ENCODE peak calls at places on chromosomes 4 and X, in six cellular contexts. One of them, this sample, is unnamed.

GRCh38 chr4:82784615-82785247 is 13.9 kb downstream of the SCD5 start:
- DNase-seq in activated naive CD4-positive, alpha-beta T cell: no peak
- DNase-seq in endodermal cell: peak; percentile 62
- DNase-seq in kidney epithelial cell: no peak
- DNase-seq in head of caudate nucleus: no peak
- DNase-seq in EL: peak; percentile 73
- DNase-seq in this sample: no peak

GRCh38 chrX:135384161-135384836 is 37.4 kb upstream of the SMIM10L2A start:
- DNase-seq in EL: no peak
- DNase-seq in head of caudate nucleus: no peak
- DNase-seq in kidney epithelial cell: no peak
- DNase-seq in activated naive CD4-positive, alpha-beta T cell: no peak
- DNase-seq in endodermal cell: no peak
- DNase-seq in this sample: no peak

GRCh38 chrX:112834016-112834855 is 6.4 kb downstream of the AMOT start:
- DNase-seq in head of caudate nucleus: no peak
- DNase-seq in endodermal cell: no peak
- DNase-seq in kidney epithelial cell: no peak
- DNase-seq in EL: no peak
- DNase-seq in activated naive CD4-positive, alpha-beta T cell: no peak
- DNase-seq in this sample: no peak

GRCh38 chr4:31234494-31234893 is 514.3 kb downstream of the PCDH7 start:
- DNase-seq in activated naive CD4-positive, alpha-beta T cell: no peak
- DNase-seq in head of caudate nucleus: no peak
- DNase-seq in kidney epithelial cell: no peak
- DNase-seq in endodermal cell: peak; percentile 46
- DNase-seq in EL: peak; percentile 11
- DNase-seq in this sample: no peak

GRCh38 chrX:118254611-118255010 is 91.3 kb upstream of the WDR44 start:
- DNase-seq in endodermal cell: peak; percentile 84
- DNase-seq in kidney epithelial cell: peak; percentile 12
- DNase-seq in activated naive CD4-positive, alpha-beta T cell: no peak
- DNase-seq in head of caudate nucleus: peak; percentile 57
- DNase-seq in EL: peak; percentile 29
- DNase-seq in this sample: no peak

GRCh38 chrX:75301060-75301459 is 27.2 kb downstream of the UPRT start:
- DNase-seq in endodermal cell: no peak
- DNase-seq in activated naive CD4-positive, alpha-beta T cell: no peak
- DNase-seq in kidney epithelial cell: no peak
- DNase-seq in head of caudate nucleus: no peak
- DNase-seq in EL: no peak
- DNase-seq in this sample: no peak

GRCh38 chrX:72498782-72499181 is 73.9 kb downstream of the HDAC8 start:
- DNase-seq in activated naive CD4-positive, alpha-beta T cell: no peak
- DNase-seq in kidney epithelial cell: no peak
- DNase-seq in endodermal cell: peak; percentile 42
- DNase-seq in EL: no peak
- DNase-seq in head of caudate nucleus: no peak
- DNase-seq in this sample: no peak

GRCh38 chr4:76091052-76091451 is 16.5 kb downstream of the ART3 start:
- DNase-seq in EL: no peak
- DNase-seq in kidney epithelial cell: no peak
- DNase-seq in endodermal cell: no peak
- DNase-seq in activated naive CD4-positive, alpha-beta T cell: no peak
- DNase-seq in head of caudate nucleus: no peak
- DNase-seq in this sample: no peak

GRCh38 chr4:182427530-182427929 is 184.3 kb downstream of the TENM3 start:
- DNase-seq in head of caudate nucleus: no peak
- DNase-seq in EL: no peak
- DNase-seq in activated naive CD4-positive, alpha-beta T cell: no peak
- DNase-seq in kidney epithelial cell: no peak
- DNase-seq in endodermal cell: no peak
- DNase-seq in this sample: no peak

GRCh38 chr4:86019906-86020305 is 339.9 kb downstream of the MAPK10 start:
- DNase-seq in kidney epithelial cell: no peak
- DNase-seq in activated naive CD4-positive, alpha-beta T cell: no peak
- DNase-seq in head of caudate nucleus: no peak
- DNase-seq in EL: no peak
- DNase-seq in endodermal cell: no peak
- DNase-seq in this sample: no peak

GRCh38 chr4:10093273-10093621 is 23.4 kb downstream of the WDR1 start:
- DNase-seq in head of caudate nucleus: no peak
- DNase-seq in activated naive CD4-positive, alpha-beta T cell: no peak
- DNase-seq in EL: no peak
- DNase-seq in kidney epithelial cell: no peak
- DNase-seq in endodermal cell: no peak
- DNase-seq in this sample: no peak

GRCh38 chr4:44538534-44538933 is 89.9 kb upstream of the KCTD8 start:
- DNase-seq in activated naive CD4-positive, alpha-beta T cell: no peak
- DNase-seq in head of caudate nucleus: no peak
- DNase-seq in kidney epithelial cell: no peak
- DNase-seq in endodermal cell: no peak
- DNase-seq in EL: no peak
- DNase-seq in this sample: no peak

GRCh38 chr4:119537586-119537985 is 91.0 kb downstream of the PDE5A start:
- DNase-seq in activated naive CD4-positive, alpha-beta T cell: no peak
- DNase-seq in head of caudate nucleus: no peak
- DNase-seq in kidney epithelial cell: no peak
- DNase-seq in EL: no peak
- DNase-seq in endodermal cell: no peak
- DNase-seq in this sample: no peak

GRCh38 chr4:180827610-180828009 is 1415.6 kb upstream of the TENM3 start:
- DNase-seq in head of caudate nucleus: peak; percentile 17
- DNase-seq in endodermal cell: peak; percentile 43
- DNase-seq in activated naive CD4-positive, alpha-beta T cell: no peak
- DNase-seq in kidney epithelial cell: no peak
- DNase-seq in EL: no peak
- DNase-seq in this sample: no peak

GRCh38 chr4:24488399-24489164 is 95.8 kb downstream of the DHX15 start:
- DNase-seq in kidney epithelial cell: no peak
- DNase-seq in activated naive CD4-positive, alpha-beta T cell: peak; percentile 44
- DNase-seq in EL: peak; percentile 61
- DNase-seq in endodermal cell: peak; percentile 95
- DNase-seq in head of caudate nucleus: peak; percentile 92
- DNase-seq in this sample: peak; percentile 77

GRCh38 chrX:16320765-16321355 is 153.6 kb downstream of the MAGEB17 start:
- DNase-seq in kidney epithelial cell: peak; percentile 28
- DNase-seq in head of caudate nucleus: no peak
- DNase-seq in activated naive CD4-positive, alpha-beta T cell: no peak
- DNase-seq in endodermal cell: no peak
- DNase-seq in EL: peak; percentile 23
- DNase-seq in this sample: no peak

GRCh38 chr4:139617702-139618490 is 47.7 kb upstream of the MGST2 start:
- DNase-seq in head of caudate nucleus: no peak
- DNase-seq in activated naive CD4-positive, alpha-beta T cell: no peak
- DNase-seq in EL: peak; percentile 32
- DNase-seq in endodermal cell: no peak
- DNase-seq in kidney epithelial cell: no peak
- DNase-seq in this sample: no peak

GRCh38 chr4:73897380-73898136 is 28.4 kb downstream of the CXCL1 start:
- DNase-seq in head of caudate nucleus: no peak
- DNase-seq in activated naive CD4-positive, alpha-beta T cell: no peak
- DNase-seq in kidney epithelial cell: no peak
- DNase-seq in endodermal cell: no peak
- DNase-seq in EL: no peak
- DNase-seq in this sample: no peak

GRCh38 chrX:151680805-151681204 is 14.5 kb upstream of the PRRG3 start:
- DNase-seq in head of caudate nucleus: peak; percentile 69
- DNase-seq in EL: peak; percentile 28
- DNase-seq in activated naive CD4-positive, alpha-beta T cell: peak; percentile 36
- DNase-seq in endodermal cell: peak; percentile 91
- DNase-seq in kidney epithelial cell: no peak
- DNase-seq in this sample: no peak

GRCh38 chr4:54657194-54657555 is 582 bp upstream of the KIT start:
- DNase-seq in EL: no peak
- DNase-seq in activated naive CD4-positive, alpha-beta T cell: no peak
- DNase-seq in endodermal cell: peak; percentile 82
- DNase-seq in head of caudate nucleus: no peak
- DNase-seq in kidney epithelial cell: no peak
- DNase-seq in this sample: no peak

GRCh38 chr4:72391281-72391680 is 177.7 kb downstream of the ADAMTS3 start:
- DNase-seq in kidney epithelial cell: no peak
- DNase-seq in EL: no peak
- DNase-seq in activated naive CD4-positive, alpha-beta T cell: no peak
- DNase-seq in endodermal cell: no peak
- DNase-seq in head of caudate nucleus: no peak
- DNase-seq in this sample: no peak

GRCh38 chrX:49877397-49878101 is 1.7 kb upstream of the USP27X start:
- DNase-seq in kidney epithelial cell: no peak
- DNase-seq in activated naive CD4-positive, alpha-beta T cell: no peak
- DNase-seq in endodermal cell: no peak
- DNase-seq in head of caudate nucleus: no peak
- DNase-seq in EL: no peak
- DNase-seq in this sample: no peak

GRCh38 chr4:51853027-51853682 is 10.2 kb downstream of the DCUN1D4 start:
- DNase-seq in EL: no peak
- DNase-seq in endodermal cell: peak; percentile 60
- DNase-seq in kidney epithelial cell: no peak
- DNase-seq in head of caudate nucleus: no peak
- DNase-seq in activated naive CD4-positive, alpha-beta T cell: no peak
- DNase-seq in this sample: no peak

GRCh38 chr4:99219479-99219878 is 433 bp upstream of the ADH6 start:
- DNase-seq in EL: no peak
- DNase-seq in head of caudate nucleus: no peak
- DNase-seq in activated naive CD4-positive, alpha-beta T cell: no peak
- DNase-seq in endodermal cell: no peak
- DNase-seq in kidney epithelial cell: no peak
- DNase-seq in this sample: no peak

GRCh38 chr4:138217567-138217966 is 24.6 kb downstream of the SLC7A11 start:
- DNase-seq in head of caudate nucleus: peak; percentile 30
- DNase-seq in activated naive CD4-positive, alpha-beta T cell: no peak
- DNase-seq in kidney epithelial cell: no peak
- DNase-seq in endodermal cell: peak; percentile 60
- DNase-seq in EL: no peak
- DNase-seq in this sample: no peak

GRCh38 chr4:118337954-118338353 is 14.8 kb downstream of the PRSS12 start:
- DNase-seq in activated naive CD4-positive, alpha-beta T cell: no peak
- DNase-seq in endodermal cell: no peak
- DNase-seq in EL: peak; percentile 59
- DNase-seq in kidney epithelial cell: no peak
- DNase-seq in head of caudate nucleus: no peak
- DNase-seq in this sample: no peak

GRCh38 chr4:153788419-153789276 is at the start of gene SFRP2:
- DNase-seq in EL: no peak
- DNase-seq in head of caudate nucleus: no peak
- DNase-seq in activated naive CD4-positive, alpha-beta T cell: no peak
- DNase-seq in endodermal cell: peak; percentile 94
- DNase-seq in kidney epithelial cell: no peak
- DNase-seq in this sample: peak; percentile 48